ENCODE peak calls at places on chromosomes 5 and 9, in five cellular contexts. M is uterus, Q is mesenchymal stem cell, S is esophagus squamous epithelium, H is left ventricle myocardium inferior. F is an unnamed sample.

GRCh38 chr9:34961574-34962480 is 3.7 kb downstream of the PHF24 start:
- DNase-seq in M (no peak), Q (peak; percentile 64), S (no peak), H (no peak), F (peak; percentile 59)

GRCh38 chr9:27888661-27889295 is 315.5 kb upstream of the C9orf72 start:
- DNase-seq in M (no peak), Q (no peak), S (no peak), H (no peak), F (no peak)

GRCh38 chr9:86166546-86166945 is 67.2 kb upstream of the GOLM1 start:
- DNase-seq in M (no peak), Q (no peak), S (no peak), H (no peak), F (no peak)

GRCh38 chr9:16275795-16276624 is 594.5 kb downstream of the BNC2 start:
- DNase-seq in M (no peak), Q (no peak), S (no peak), H (no peak), F (no peak)

GRCh38 chr5:118060833-118061232 is 927.5 kb downstream of the DTWD2 start:
- DNase-seq in M (no peak), Q (no peak), S (no peak), H (no peak), F (no peak)

GRCh38 chr9:87698069-87698809 is 27.7 kb upstream of the CTSL start:
- DNase-seq in M (no peak), Q (no peak), S (no peak), H (no peak), F (no peak)

GRCh38 chr5:163914911-163915310 is 409.5 kb downstream of the MAT2B start:
- DNase-seq in M (no peak), Q (no peak), S (peak; percentile 16), H (no peak), F (no peak)

GRCh38 chr5:154209591-154210081 is 19.1 kb downstream of the GALNT10 start:
- DNase-seq in M (no peak), Q (no peak), S (no peak), H (no peak), F (no peak)

GRCh38 chr9:78030553-78031270 is 899 bp downstream of the GNAQ start:
- DNase-seq in M (peak; percentile 52), Q (peak; percentile 69), S (no peak), H (peak; percentile 50), F (peak; percentile 76)

GRCh38 chr5:156482816-156483215 is 155.9 kb downstream of the SGCD start:
- DNase-seq in M (no peak), Q (no peak), S (no peak), H (no peak), F (peak; percentile 60)

GRCh38 chr9:136486823-136487620 is 4.2 kb upstream of the SEC16A start:
- DNase-seq in M (no peak), Q (no peak), S (no peak), H (no peak), F (no peak)

GRCh38 chr9:80906728-80907127 is 782.6 kb downstream of the TLE1 start:
- DNase-seq in M (no peak), Q (no peak), S (no peak), H (no peak), F (no peak)

GRCh38 chr9:101184813-101185278 is 156.3 kb downstream of the PLPPR1 start:
- DNase-seq in M (no peak), Q (no peak), S (no peak), H (no peak), F (no peak)

GRCh38 chr9:7185612-7186011 is 427.8 kb downstream of the KDM4C start:
- DNase-seq in M (no peak), Q (peak; percentile 61), S (no peak), H (no peak), F (peak; percentile 61)

GRCh38 chr9:96139592-96140251 is 162.3 kb downstream of the HSD17B3 start:
- DNase-seq in M (peak; percentile 27), Q (peak; percentile 94), S (no peak), H (no peak), F (peak; percentile 95)

GRCh38 chr9:113011911-113012381 is at the start of gene ZNF883:
- DNase-seq in M (peak; percentile 53), Q (peak; percentile 46), S (no peak), H (peak; percentile 62), F (peak; percentile 72)

GRCh38 chr5:53552561-53552960 is 7.9 kb upstream of the NDUFS4 start:
- DNase-seq in M (no peak), Q (no peak), S (no peak), H (no peak), F (no peak)

GRCh38 chr9:40913096-40913719 is 215.3 kb downstream of the FOXD4L6 start:
- DNase-seq in M (no peak), Q (no peak), S (no peak), H (no peak), F (no peak)
- H3K9me3 ChIP-seq in M (peaks cover 83% of the 10 kb centered on the region), Q (peaks cover 78% of the 10 kb centered on the region), S (peaks cover 88% of the 10 kb centered on the region), H (peaks cover 96% of the 10 kb centered on the region), F (peaks cover 47% of the 10 kb centered on the region)

DNA sequence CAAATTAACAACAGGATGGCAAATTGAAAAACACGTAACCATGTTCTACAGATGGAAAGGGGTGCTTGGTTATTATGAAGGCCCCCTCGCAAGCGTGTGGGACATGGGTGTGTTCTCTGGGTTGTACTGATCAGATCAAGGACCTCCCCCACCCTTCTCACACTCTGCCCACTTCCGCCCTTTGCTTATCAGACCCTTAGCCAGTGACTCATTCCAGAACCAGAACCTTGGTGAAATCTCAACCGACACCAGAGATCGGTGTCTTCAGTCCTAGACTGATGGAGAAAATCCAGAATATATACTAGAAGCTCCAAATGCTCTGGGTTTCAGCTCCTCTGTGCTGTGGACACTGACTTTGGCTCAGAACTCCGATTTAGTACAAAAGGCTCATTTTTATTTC is 64.9 kb downstream of the PTTG1 start:
- DNase-seq in M (no peak), Q (no peak), S (no peak), H (no peak), F (no peak)
- H3K4me3 ChIP-seq in M (no peak overlapping the region), Q (no peak overlapping the region), S (no peak overlapping the region), H (no peak overlapping the region), F (no peak overlapping the region)

DNA sequence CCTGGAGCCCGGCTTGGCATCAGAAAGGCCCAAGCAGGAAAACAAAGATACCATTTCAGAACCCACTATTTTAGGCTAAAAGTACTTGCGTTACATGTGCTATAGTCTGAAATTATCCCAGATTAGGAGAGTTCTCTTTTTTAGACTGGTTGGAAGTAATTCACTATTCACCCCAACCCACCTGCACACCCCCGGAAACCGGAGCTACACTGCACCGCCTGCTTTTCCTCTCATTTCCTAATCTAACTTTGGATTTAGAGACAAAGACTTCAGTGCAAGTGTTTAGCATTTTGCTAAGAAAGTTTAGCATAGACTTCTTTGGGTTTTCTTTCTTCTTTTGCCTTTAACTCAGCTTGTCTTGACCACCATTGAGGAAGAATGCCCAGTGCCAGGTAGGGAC is 79.2 kb downstream of the SECISBP2 start:
- DNase-seq in M (no peak), Q (no peak), S (no peak), H (no peak), F (no peak)
- H3K4me1 ChIP-seq in M (no peaks in the 10 kb centered on the region), Q (peaks cover 8% of the 10 kb centered on the region), S (no peaks in the 10 kb centered on the region), H (no peaks in the 10 kb centered on the region), F (no peaks in the 10 kb centered on the region)

GRCh38 chr5:141250576-141250975 is 5.4 kb downstream of the PCDHB15 start:
- DNase-seq in M (no peak), Q (no peak), S (no peak), H (no peak), F (no peak)
- H3K9me3 ChIP-seq in M (peaks cover 96% of the 10 kb centered on the region), Q (peaks cover 95% of the 10 kb centered on the region), S (peaks cover 100% of the 10 kb centered on the region), H (peaks cover 100% of the 10 kb centered on the region), F (peaks cover 93% of the 10 kb centered on the region)

F was measured in adipocyte.